ENCODE peak calls at places on chromosome 21, in four cellular contexts. One of them, this sample, is unnamed.

GRCh38 chr21:16424331-16424749 is 694.6 kb downstream of the USP25 start:
- DNase-seq in HepG2: no peak
- DNase-seq in H1: no peak
- DNase-seq in K562: no peak
- DNase-seq in this sample: no peak

GRCh38 chr21:38811257-38811656 is 5.5 kb downstream of the ETS2 start:
- DNase-seq in H1: no peak
- DNase-seq in HepG2: no peak
- DNase-seq in K562: no peak
- DNase-seq in this sample: no peak

GRCh38 chr21:38420140-38420539 is 78.1 kb downstream of the ERG start:
- DNase-seq in H1: no peak
- DNase-seq in HepG2: no peak
- DNase-seq in K562: no peak
- DNase-seq in this sample: no peak

GRCh38 chr21:36902793-36903192 is 63.7 kb downstream of the HLCS start:
- DNase-seq in HepG2: no peak
- DNase-seq in H1: no peak
- DNase-seq in K562: no peak
- DNase-seq in this sample: no peak

GRCh38 chr21:35394634-35395369 is 345.7 kb upstream of the RUNX1 start:
- DNase-seq in K562: no peak
- DNase-seq in H1: no peak
- DNase-seq in HepG2: peak; percentile 54
- DNase-seq in this sample: no peak

GRCh38 chr21:46111857-46112730 is 14.2 kb downstream of the COL6A2 start:
- DNase-seq in K562: peak; percentile 7
- DNase-seq in H1: no peak
- DNase-seq in HepG2: no peak
- DNase-seq in this sample: no peak

GRCh38 chr21:43681650-43682049 is 22.3 kb downstream of the RRP1B start:
- DNase-seq in HepG2: no peak
- DNase-seq in K562: no peak
- DNase-seq in H1: no peak
- DNase-seq in this sample: no peak

GRCh38 chr21:36425286-36425685 is 40.1 kb downstream of the CHAF1B start:
- DNase-seq in K562: no peak
- DNase-seq in HepG2: no peak
- DNase-seq in H1: no peak
- DNase-seq in this sample: no peak

GRCh38 chr21:26068776-26069175 is 101.8 kb downstream of the APP start:
- DNase-seq in H1: no peak
- DNase-seq in K562: no peak
- DNase-seq in HepG2: no peak
- DNase-seq in this sample: no peak

GRCh38 chr21:37712204-37712934 is 203.9 kb downstream of the KCNJ6 start:
- DNase-seq in K562: peak; percentile 70
- DNase-seq in HepG2: peak; percentile 41
- DNase-seq in H1: peak; percentile 77
- DNase-seq in this sample: peak; percentile 53

GRCh38 chr21:15706686-15707085 is 23.1 kb upstream of the USP25 start:
- DNase-seq in HepG2: no peak
- DNase-seq in K562: no peak
- DNase-seq in H1: no peak
- DNase-seq in this sample: peak; percentile 81

GRCh38 chr21:45293214-45293725 is 5.6 kb upstream of the POFUT2 start:
- DNase-seq in K562: no peak
- DNase-seq in HepG2: no peak
- DNase-seq in H1: peak; percentile 48
- DNase-seq in this sample: no peak

GRCh38 chr21:45538381-45539045 is 3.7 kb downstream of the SLC19A1 start:
- DNase-seq in HepG2: no peak
- DNase-seq in K562: no peak
- DNase-seq in H1: peak; percentile 40
- DNase-seq in this sample: no peak

GRCh38 chr21:44484498-44485253 is 29.4 kb downstream of the LRRC3 start:
- DNase-seq in H1: no peak
- DNase-seq in K562: no peak
- DNase-seq in HepG2: peak; percentile 48
- DNase-seq in this sample: no peak

GRCh38 chr21:35145626-35146236 is 96.6 kb upstream of the RUNX1 start:
- DNase-seq in HepG2: no peak
- DNase-seq in K562: no peak
- DNase-seq in H1: no peak
- DNase-seq in this sample: no peak

GRCh38 chr21:34360488-34361241 is 3.1 kb upstream of the KCNE2 start:
- DNase-seq in K562: no peak
- DNase-seq in HepG2: no peak
- DNase-seq in H1: peak; percentile 24
- DNase-seq in this sample: no peak

GRCh38 chr21:44286086-44286715 is 525 bp downstream of the AIRE start:
- DNase-seq in HepG2: no peak
- DNase-seq in K562: no peak
- DNase-seq in H1: no peak
- DNase-seq in this sample: no peak

GRCh38 chr21:16587671-16588379 is 858.0 kb downstream of the USP25 start:
- DNase-seq in K562: no peak
- DNase-seq in HepG2: no peak
- DNase-seq in H1: no peak
- DNase-seq in this sample: no peak

GRCh38 chr21:36162631-36163030 is 6.0 kb downstream of the DOP1B start:
- DNase-seq in K562: no peak
- DNase-seq in HepG2: no peak
- DNase-seq in H1: no peak
- DNase-seq in this sample: no peak

GRCh38 chr21:34845521-34846213 is 176.9 kb downstream of the CLIC6 start:
- DNase-seq in HepG2: no peak
- DNase-seq in H1: no peak
- DNase-seq in K562: no peak
- DNase-seq in this sample: peak; percentile 75

GRCh38 chr21:31557956-31558838 is 101.3 kb upstream of the SOD1 start:
- DNase-seq in H1: peak; percentile 83
- DNase-seq in K562: no peak
- DNase-seq in HepG2: no peak
- DNase-seq in this sample: no peak

GRCh38 chr21:36542312-36543101 is 62.6 kb upstream of the CLDN14 start:
- DNase-seq in H1: peak; percentile 61
- DNase-seq in K562: no peak
- DNase-seq in HepG2: no peak
- DNase-seq in this sample: no peak

GRCh38 chr21:36859744-36860501 is 106.5 kb downstream of the HLCS start:
- DNase-seq in H1: peak; percentile 83
- DNase-seq in HepG2: peak; percentile 81
- DNase-seq in K562: peak; percentile 96
- DNase-seq in this sample: no peak

GRCh38 chr21:43703068-43703880 is 15.7 kb upstream of the PDXK start:
- DNase-seq in K562: peak; percentile 61
- DNase-seq in H1: peak; percentile 67
- DNase-seq in HepG2: peak; percentile 57
- DNase-seq in this sample: no peak

GRCh38 chr21:30582850-30583249 is 7.3 kb downstream of the KRTAP22-2 start:
- DNase-seq in H1: no peak
- DNase-seq in HepG2: no peak
- DNase-seq in K562: no peak
- DNase-seq in this sample: no peak

GRCh38 chr21:16588433-16588860 is 858.7 kb downstream of the USP25 start:
- DNase-seq in K562: no peak
- DNase-seq in H1: no peak
- DNase-seq in HepG2: no peak
- DNase-seq in this sample: no peak

GRCh38 chr21:34204021-34204420 is 130.6 kb downstream of the MRPS6 start:
- DNase-seq in H1: no peak
- DNase-seq in HepG2: no peak
- DNase-seq in K562: no peak
- DNase-seq in this sample: no peak

GRCh38 chr21:19853709-19854575 is 1144.3 kb upstream of the NCAM2 start:
- DNase-seq in H1: no peak
- DNase-seq in K562: peak; percentile 23
- DNase-seq in HepG2: no peak
- DNase-seq in this sample: no peak

GRCh38 chr21:40425981-40426380 is 421.0 kb downstream of the DSCAM start:
- DNase-seq in K562: no peak
- DNase-seq in H1: no peak
- DNase-seq in HepG2: no peak
- DNase-seq in this sample: no peak
- TF ChIP-seq SRF in K562: no peak
- TF ChIP-seq SRF in H1: no peak
- TF ChIP-seq SRF in HepG2: no peak
- TF ChIP-seq SRF in this sample: no peak

GRCh38 chr21:42445311-42445710 is 41.6 kb downstream of the UBASH3A start:
- DNase-seq in K562: no peak
- DNase-seq in H1: no peak
- DNase-seq in HepG2: no peak
- DNase-seq in this sample: no peak

GRCh38 chr21:42446531-42446930 is 42.8 kb downstream of the UBASH3A start:
- DNase-seq in H1: no peak
- DNase-seq in HepG2: no peak
- DNase-seq in K562: no peak
- DNase-seq in this sample: no peak

GRCh38 chr21:42448683-42449082 is 45.0 kb downstream of the UBASH3A start:
- DNase-seq in K562: no peak
- DNase-seq in HepG2: no peak
- DNase-seq in H1: no peak
- DNase-seq in this sample: no peak

GRCh38 chr21:42447732-42448131 is 44.0 kb downstream of the UBASH3A start:
- DNase-seq in H1: no peak
- DNase-seq in HepG2: no peak
- DNase-seq in K562: no peak
- DNase-seq in this sample: no peak

DNA sequence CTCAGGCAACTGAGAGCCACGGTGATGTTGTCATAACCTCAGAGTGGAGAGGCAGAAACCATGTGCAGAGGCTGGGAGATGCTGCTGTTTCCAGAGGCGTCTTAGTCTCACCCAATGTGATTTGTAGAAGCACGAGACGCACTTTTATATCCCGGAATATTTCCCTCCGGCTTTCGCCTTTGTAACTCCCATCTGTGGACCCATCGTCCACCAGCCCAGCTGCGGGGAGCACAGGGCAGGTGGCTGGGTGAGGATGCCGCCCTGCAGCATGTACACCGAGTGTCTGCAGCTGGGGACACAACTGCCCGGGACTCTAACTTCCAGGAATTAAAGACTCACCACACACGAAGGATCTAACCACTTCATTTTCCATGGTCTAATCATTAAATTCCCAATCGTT is 43.5 kb downstream of the UBASH3A start:
- DNase-seq in H1: no peak
- DNase-seq in K562: no peak
- DNase-seq in HepG2: no peak
- DNase-seq in this sample: no peak
- TF ChIP-seq FOSL1 in H1: no peak
- TF ChIP-seq FOSL1 in K562: no peak
- TF ChIP-seq FOSL1 in HepG2: no peak
- TF ChIP-seq FOSL1 in this sample: no peak

DNA sequence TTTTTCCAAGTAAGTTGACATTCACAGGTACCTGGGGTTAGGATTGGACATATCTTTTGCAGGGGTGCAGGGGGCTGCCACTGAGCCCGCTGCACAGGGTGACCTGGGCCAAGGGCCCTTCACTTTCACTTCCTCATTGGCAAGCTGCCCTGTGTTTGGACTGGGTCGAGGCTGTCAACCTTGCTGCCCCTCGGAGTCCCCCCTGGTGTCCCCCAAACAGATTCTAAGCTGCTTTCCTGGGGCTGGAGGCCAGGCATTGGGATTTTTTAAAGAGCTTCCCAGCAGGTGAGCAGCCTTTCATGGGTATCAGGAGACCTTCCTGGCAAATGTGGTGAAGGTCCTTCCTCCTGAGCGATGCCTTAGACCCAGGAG is 7.9 kb upstream of the UMODL1 start:
- DNase-seq in H1: no peak
- DNase-seq in K562: no peak
- DNase-seq in HepG2: no peak
- DNase-seq in this sample: no peak
- TF ChIP-seq SP1 in H1: no peak
- TF ChIP-seq SP1 in K562: no peak
- TF ChIP-seq SP1 in HepG2: no peak
- TF ChIP-seq SP1 in this sample: no peak

GRCh38 chr21:33028271-33028670 is 2.5 kb downstream of the OLIG2 start:
- DNase-seq in H1: no peak
- DNase-seq in K562: no peak
- DNase-seq in HepG2: no peak
- DNase-seq in this sample: no peak
- TF ChIP-seq SRF in H1: no peak
- TF ChIP-seq SRF in K562: no peak
- TF ChIP-seq SRF in HepG2: no peak
- TF ChIP-seq SRF in this sample: no peak

GRCh38 chr21:9767592-9768375 is 753.6 kb upstream of the TPTE start:
- DNase-seq in K562: peak; percentile 74
- DNase-seq in H1: no peak
- DNase-seq in HepG2: no peak
- DNase-seq in this sample: no peak
- TF ChIP-seq FOSL1 in K562: no peak
- TF ChIP-seq FOSL1 in H1: no peak
- TF ChIP-seq FOSL1 in HepG2: no peak
- TF ChIP-seq FOSL1 in this sample: no peak

This sample was measured in HCT116.